ENCODE peak calls at places on chromosomes 11 and 22, in five cellular contexts. One of them, this sample, is unnamed. For H3K4me1, the result is how much of the 10 kb centered on the place peaks cover.

GRCh38 chr11:123216249-123216648 is 21.2 kb upstream of the CLMP start:
- DNase-seq in endothelial cell of umbilical vein: no peak
- DNase-seq in transverse colon: peak
- DNase-seq in body of pancreas: no peak
- DNase-seq in upper lobe of right lung: no peak
- DNase-seq in this sample: no peak

GRCh38 chr11:64844330-64845124 is at the start of gene CDC42BPG:
- DNase-seq in endothelial cell of umbilical vein: peak
- DNase-seq in transverse colon: peak
- DNase-seq in body of pancreas: peak
- DNase-seq in upper lobe of right lung: peak
- DNase-seq in this sample: peak

GRCh38 chr22:47053013-47053864 is 290.8 kb downstream of the TBC1D22A start:
- DNase-seq in endothelial cell of umbilical vein: no peak
- DNase-seq in transverse colon: no peak
- DNase-seq in body of pancreas: no peak
- DNase-seq in upper lobe of right lung: no peak
- DNase-seq in this sample: no peak

GRCh38 chr22:49641770-49642313 is 185.8 kb downstream of the BRD1 start:
- DNase-seq in endothelial cell of umbilical vein: no peak
- DNase-seq in transverse colon: no peak
- DNase-seq in body of pancreas: peak
- DNase-seq in upper lobe of right lung: no peak
- DNase-seq in this sample: no peak

GRCh38 chr22:44247346-44247745 is 65.4 kb downstream of the SHISAL1 start:
- DNase-seq in endothelial cell of umbilical vein: no peak
- DNase-seq in transverse colon: no peak
- DNase-seq in body of pancreas: no peak
- DNase-seq in upper lobe of right lung: no peak
- DNase-seq in this sample: no peak

GRCh38 chr11:34343153-34343552 is 14.7 kb downstream of the ABTB2 start:
- DNase-seq in endothelial cell of umbilical vein: no peak
- DNase-seq in transverse colon: no peak
- DNase-seq in body of pancreas: no peak
- DNase-seq in upper lobe of right lung: no peak
- DNase-seq in this sample: no peak

GRCh38 chr11:128474036-128474874 is 113.1 kb downstream of the ETS1 start:
- DNase-seq in endothelial cell of umbilical vein: peak
- DNase-seq in transverse colon: no peak
- DNase-seq in body of pancreas: no peak
- DNase-seq in upper lobe of right lung: no peak
- DNase-seq in this sample: no peak

GRCh38 chr11:33916736-33917135 is 24.9 kb upstream of the LMO2 start:
- DNase-seq in endothelial cell of umbilical vein: no peak
- DNase-seq in transverse colon: no peak
- DNase-seq in body of pancreas: no peak
- DNase-seq in upper lobe of right lung: no peak
- DNase-seq in this sample: no peak

GRCh38 chr11:127816959-127817358 is 770.4 kb downstream of the ETS1 start:
- DNase-seq in endothelial cell of umbilical vein: no peak
- DNase-seq in transverse colon: no peak
- DNase-seq in body of pancreas: no peak
- DNase-seq in upper lobe of right lung: no peak
- DNase-seq in this sample: no peak

GRCh38 chr11:64507832-64508375 is 83.1 kb upstream of the SLC22A12 start:
- DNase-seq in endothelial cell of umbilical vein: no peak
- DNase-seq in transverse colon: no peak
- DNase-seq in body of pancreas: no peak
- DNase-seq in upper lobe of right lung: no peak
- DNase-seq in this sample: no peak

GRCh38 chr11:119793335-119793984 is 64.5 kb upstream of the NECTIN1 start:
- DNase-seq in endothelial cell of umbilical vein: no peak
- DNase-seq in transverse colon: no peak
- DNase-seq in body of pancreas: no peak
- DNase-seq in upper lobe of right lung: peak
- DNase-seq in this sample: peak

GRCh38 chr22:34395370-34395769 is 475.1 kb upstream of the LARGE1 start:
- DNase-seq in endothelial cell of umbilical vein: no peak
- DNase-seq in transverse colon: no peak
- DNase-seq in body of pancreas: no peak
- DNase-seq in upper lobe of right lung: no peak
- DNase-seq in this sample: no peak

GRCh38 chr11:47271961-47272661 is 2.2 kb downstream of the MADD start:
- DNase-seq in endothelial cell of umbilical vein: no peak
- DNase-seq in transverse colon: peak
- DNase-seq in body of pancreas: peak
- DNase-seq in upper lobe of right lung: no peak
- DNase-seq in this sample: no peak
- H3K4me1 ChIP-seq in endothelial cell of umbilical vein: under half
- H3K4me1 ChIP-seq in transverse colon: under half
- H3K4me1 ChIP-seq in body of pancreas: under half
- H3K4me1 ChIP-seq in upper lobe of right lung: under half
- H3K4me1 ChIP-seq in this sample: under half

DNA sequence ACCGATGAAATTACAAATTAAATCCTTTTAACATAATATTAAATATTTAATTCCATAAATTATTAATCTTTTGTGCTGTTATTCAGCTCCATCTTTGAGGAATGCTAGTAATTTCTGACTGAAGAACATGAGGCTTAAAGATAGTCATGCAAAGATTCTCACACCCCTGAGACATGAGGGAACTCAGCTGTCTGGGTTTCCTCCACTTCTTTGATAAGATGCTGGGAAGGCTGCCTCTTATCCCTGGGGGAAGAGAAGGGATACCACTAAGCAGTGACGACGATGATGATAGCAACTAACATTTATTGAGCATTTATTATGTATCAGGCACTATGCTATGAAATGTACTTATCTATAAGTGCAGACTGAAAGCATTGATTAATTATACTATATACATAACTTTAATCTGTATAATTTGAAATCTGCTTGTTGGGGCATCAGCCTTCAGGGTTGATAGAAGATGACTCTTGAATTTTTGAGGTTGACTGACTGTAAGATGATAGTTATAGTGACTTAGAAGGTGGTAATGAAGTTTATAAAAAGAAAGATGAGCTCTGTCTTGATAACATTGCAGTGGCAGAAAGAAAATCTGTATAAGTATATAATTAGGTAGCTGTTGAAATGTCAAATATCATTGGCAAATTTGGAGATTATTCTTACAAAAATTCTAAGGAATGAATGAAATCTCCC is 78.4 kb downstream of the SIK2 start:
- DNase-seq in endothelial cell of umbilical vein: no peak
- DNase-seq in transverse colon: no peak
- DNase-seq in body of pancreas: no peak
- DNase-seq in upper lobe of right lung: no peak
- DNase-seq in this sample: no peak
- H3K4me3 ChIP-seq in endothelial cell of umbilical vein: no peak
- H3K4me3 ChIP-seq in transverse colon: no peak
- H3K4me3 ChIP-seq in body of pancreas: no peak
- H3K4me3 ChIP-seq in upper lobe of right lung: no peak
- H3K4me3 ChIP-seq in this sample: no peak

DNA sequence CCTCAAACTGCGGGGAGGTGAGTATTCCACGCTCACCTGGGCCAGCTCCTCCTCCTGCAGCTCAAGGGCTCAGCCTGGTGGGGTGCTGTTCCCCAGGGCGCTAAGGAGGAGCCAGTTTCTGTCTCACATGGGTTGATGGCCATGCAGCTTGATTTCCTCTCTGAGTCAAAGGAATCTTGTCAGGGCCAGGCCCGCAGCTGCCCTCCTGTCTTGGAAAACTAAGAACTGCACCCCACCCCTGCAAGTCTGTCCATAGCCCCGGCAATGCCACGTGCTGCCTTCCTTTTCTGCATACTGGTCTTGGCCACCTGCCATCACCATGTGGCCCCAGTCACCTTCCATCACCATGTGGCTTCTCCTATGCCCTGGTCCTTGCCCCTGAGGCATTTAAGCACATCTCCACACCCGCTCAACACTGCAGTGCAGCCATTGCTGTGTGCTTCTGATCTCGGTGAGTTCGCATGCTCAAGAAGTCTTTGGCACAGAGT is 35.2 kb upstream of the CLDN5 start:
- DNase-seq in endothelial cell of umbilical vein: no peak
- DNase-seq in transverse colon: no peak
- DNase-seq in body of pancreas: no peak
- DNase-seq in upper lobe of right lung: no peak
- DNase-seq in this sample: no peak
- TF ChIP-seq CTCF in endothelial cell of umbilical vein: no peak
- TF ChIP-seq CTCF in transverse colon: no peak
- TF ChIP-seq CTCF in body of pancreas: no peak
- TF ChIP-seq CTCF in upper lobe of right lung: no peak
- TF ChIP-seq CTCF in this sample: no peak

GRCh38 chr11:13280323-13280722 is 2.7 kb downstream of the BMAL1 start:
- DNase-seq in endothelial cell of umbilical vein: no peak
- DNase-seq in transverse colon: no peak
- DNase-seq in body of pancreas: no peak
- DNase-seq in upper lobe of right lung: no peak
- DNase-seq in this sample: no peak
- H3K4me1 ChIP-seq in endothelial cell of umbilical vein: under half
- H3K4me1 ChIP-seq in transverse colon: under half
- H3K4me1 ChIP-seq in body of pancreas: under half
- H3K4me1 ChIP-seq in upper lobe of right lung: under half
- H3K4me1 ChIP-seq in this sample: under half

This sample was measured in testis.